ENCODE peak calls at places on chromosomes 5 and 9, in five cellular contexts. One of them, this sample, is unnamed.

GRCh38 chr9:129104051-129104450 is 6.5 kb downstream of the CRAT start:
- DNase-seq in activated effector memory CD4-positive, alpha-beta T cell treated with anti-CD3 and anti-CD28 coated beads, Interleukin-2, amount 50 U/mL, for 16 hours: no peak
- DNase-seq in mammary epithelial cell: no peak
- DNase-seq in AG20443: no peak
- DNase-seq in GM04504: no peak
- DNase-seq in this sample: no peak

GRCh38 chr5:90227688-90228087 is 181.9 kb downstream of the CETN3 start:
- DNase-seq in activated effector memory CD4-positive, alpha-beta T cell treated with anti-CD3 and anti-CD28 coated beads, Interleukin-2, amount 50 U/mL, for 16 hours: no peak
- DNase-seq in mammary epithelial cell: no peak
- DNase-seq in AG20443: peak; percentile 6
- DNase-seq in GM04504: no peak
- DNase-seq in this sample: no peak

GRCh38 chr5:130471-131175 is 38.7 kb downstream of the PLEKHG4B start:
- DNase-seq in activated effector memory CD4-positive, alpha-beta T cell treated with anti-CD3 and anti-CD28 coated beads, Interleukin-2, amount 50 U/mL, for 16 hours: no peak
- DNase-seq in mammary epithelial cell: no peak
- DNase-seq in AG20443: peak; percentile 11
- DNase-seq in GM04504: peak; percentile 52
- DNase-seq in this sample: no peak

GRCh38 chr5:2685651-2686050 is 65.8 kb downstream of the IRX2 start:
- DNase-seq in activated effector memory CD4-positive, alpha-beta T cell treated with anti-CD3 and anti-CD28 coated beads, Interleukin-2, amount 50 U/mL, for 16 hours: no peak
- DNase-seq in mammary epithelial cell: peak; percentile 89
- DNase-seq in AG20443: no peak
- DNase-seq in GM04504: no peak
- DNase-seq in this sample: no peak

GRCh38 chr5:167565555-167565954 is 725.9 kb upstream of the WWC1 start:
- DNase-seq in activated effector memory CD4-positive, alpha-beta T cell treated with anti-CD3 and anti-CD28 coated beads, Interleukin-2, amount 50 U/mL, for 16 hours: no peak
- DNase-seq in mammary epithelial cell: peak; percentile 8
- DNase-seq in AG20443: peak; percentile 37
- DNase-seq in GM04504: no peak
- DNase-seq in this sample: no peak

GRCh38 chr9:394347-395052 is 179.8 kb downstream of the DOCK8 start:
- DNase-seq in activated effector memory CD4-positive, alpha-beta T cell treated with anti-CD3 and anti-CD28 coated beads, Interleukin-2, amount 50 U/mL, for 16 hours: no peak
- DNase-seq in mammary epithelial cell: no peak
- DNase-seq in AG20443: no peak
- DNase-seq in GM04504: no peak
- DNase-seq in this sample: no peak

GRCh38 chr9:80040457-80040856 is 468.7 kb downstream of the TLE4 start:
- DNase-seq in activated effector memory CD4-positive, alpha-beta T cell treated with anti-CD3 and anti-CD28 coated beads, Interleukin-2, amount 50 U/mL, for 16 hours: no peak
- DNase-seq in mammary epithelial cell: no peak
- DNase-seq in AG20443: no peak
- DNase-seq in GM04504: no peak
- DNase-seq in this sample: no peak

GRCh38 chr5:115461506-115462290 is 82.9 kb downstream of the FEM1C start:
- DNase-seq in activated effector memory CD4-positive, alpha-beta T cell treated with anti-CD3 and anti-CD28 coated beads, Interleukin-2, amount 50 U/mL, for 16 hours: no peak
- DNase-seq in mammary epithelial cell: peak; percentile 97
- DNase-seq in AG20443: peak; percentile 64
- DNase-seq in GM04504: peak; percentile 60
- DNase-seq in this sample: no peak

GRCh38 chr5:55234171-55234700 is 828 bp upstream of the CCNO start:
- DNase-seq in activated effector memory CD4-positive, alpha-beta T cell treated with anti-CD3 and anti-CD28 coated beads, Interleukin-2, amount 50 U/mL, for 16 hours: no peak
- DNase-seq in mammary epithelial cell: peak; percentile 47
- DNase-seq in AG20443: peak; percentile 47
- DNase-seq in GM04504: no peak
- DNase-seq in this sample: peak; percentile 63

GRCh38 chr9:122228906-122229837 is at the start of gene LHX6:
- DNase-seq in activated effector memory CD4-positive, alpha-beta T cell treated with anti-CD3 and anti-CD28 coated beads, Interleukin-2, amount 50 U/mL, for 16 hours: no peak
- DNase-seq in mammary epithelial cell: peak; percentile 54
- DNase-seq in AG20443: peak; percentile 66
- DNase-seq in GM04504: no peak
- DNase-seq in this sample: peak; percentile 42

GRCh38 chr5:126449751-126450271 is 26.6 kb downstream of the GRAMD2B start:
- DNase-seq in activated effector memory CD4-positive, alpha-beta T cell treated with anti-CD3 and anti-CD28 coated beads, Interleukin-2, amount 50 U/mL, for 16 hours: peak; percentile 83
- DNase-seq in mammary epithelial cell: peak; percentile 98
- DNase-seq in AG20443: peak; percentile 48
- DNase-seq in GM04504: no peak
- DNase-seq in this sample: peak; percentile 21

GRCh38 chr5:171155621-171156020 is 153.4 kb upstream of the TLX3 start:
- DNase-seq in activated effector memory CD4-positive, alpha-beta T cell treated with anti-CD3 and anti-CD28 coated beads, Interleukin-2, amount 50 U/mL, for 16 hours: no peak
- DNase-seq in mammary epithelial cell: peak; percentile 18
- DNase-seq in AG20443: peak; percentile 20
- DNase-seq in GM04504: no peak
- DNase-seq in this sample: no peak

GRCh38 chr5:77867914-77868313 is 91.8 kb upstream of the TBCA start:
- DNase-seq in activated effector memory CD4-positive, alpha-beta T cell treated with anti-CD3 and anti-CD28 coated beads, Interleukin-2, amount 50 U/mL, for 16 hours: no peak
- DNase-seq in mammary epithelial cell: no peak
- DNase-seq in AG20443: no peak
- DNase-seq in GM04504: no peak
- DNase-seq in this sample: no peak

GRCh38 chr5:115586525-115587146 is 15.6 kb downstream of the TICAM2 start:
- DNase-seq in activated effector memory CD4-positive, alpha-beta T cell treated with anti-CD3 and anti-CD28 coated beads, Interleukin-2, amount 50 U/mL, for 16 hours: no peak
- DNase-seq in mammary epithelial cell: no peak
- DNase-seq in AG20443: peak; percentile 27
- DNase-seq in GM04504: no peak
- DNase-seq in this sample: peak; percentile 36

GRCh38 chr5:5665225-5666075 is 243.0 kb downstream of the ICE1 start:
- DNase-seq in activated effector memory CD4-positive, alpha-beta T cell treated with anti-CD3 and anti-CD28 coated beads, Interleukin-2, amount 50 U/mL, for 16 hours: no peak
- DNase-seq in mammary epithelial cell: no peak
- DNase-seq in AG20443: no peak
- DNase-seq in GM04504: no peak
- DNase-seq in this sample: no peak

GRCh38 chr5:142446131-142446959 is 121.5 kb upstream of the SPRY4 start:
- DNase-seq in activated effector memory CD4-positive, alpha-beta T cell treated with anti-CD3 and anti-CD28 coated beads, Interleukin-2, amount 50 U/mL, for 16 hours: no peak
- DNase-seq in mammary epithelial cell: no peak
- DNase-seq in AG20443: peak; percentile 34
- DNase-seq in GM04504: no peak
- DNase-seq in this sample: no peak